ENCODE peak calls at places on chromosomes 6 and 20, in four cellular contexts. O is GM23248, L is MM.1S, N is IMR-90. M is an unnamed sample.

GRCh38 chr6:48068326-48069191 is 42.4 kb downstream of the PTCHD4 start:
- DNase-seq in O (peak; percentile 23), L (no peak), N (no peak), M (no peak)

GRCh38 chr6:24861934-24862333 is 63.2 kb upstream of the ARMH2 start:
- DNase-seq in O (no peak), L (peak; percentile 50), N (no peak), M (peak; percentile 85)

GRCh38 chr20:41081276-41081814 is 52.7 kb downstream of the TOP1 start:
- DNase-seq in O (peak; percentile 50), L (no peak), N (peak; percentile 82), M (no peak)

GRCh38 chr20:17571153-17571527 is 1.3 kb downstream of the DSTN start:
- DNase-seq in O (peak; percentile 40), L (peak; percentile 30), N (no peak), M (no peak)

GRCh38 chr6:119187596-119187995 is 109.1 kb upstream of the FAM184A start:
- DNase-seq in O (no peak), L (no peak), N (no peak), M (no peak)

GRCh38 chr20:58642465-58642864 is 8.6 kb upstream of the STX16 start:
- DNase-seq in O (no peak), L (no peak), N (no peak), M (no peak)

GRCh38 chr6:36755435-36756348 is 58.1 kb downstream of the RAB44 start:
- DNase-seq in O (peak; percentile 52), L (peak; percentile 70), N (peak; percentile 72), M (no peak)

GRCh38 chr6:14910692-14911547 is 334.9 kb upstream of the JARID2 start:
- DNase-seq in O (no peak), L (no peak), N (peak; percentile 43), M (peak; percentile 73)

GRCh38 chr6:159084493-159085091 is 39.8 kb upstream of the TAGAP start:
- DNase-seq in O (peak; percentile 92), L (no peak), N (peak; percentile 72), M (no peak)

GRCh38 chr6:30000156-30000791 is 57.9 kb downstream of the HLA-A start:
- DNase-seq in O (no peak), L (no peak), N (no peak), M (no peak)

GRCh38 chr6:149454405-149454848 is 30.4 kb downstream of the ZC3H12D start:
- DNase-seq in O (peak; percentile 95), L (no peak), N (peak; percentile 84), M (no peak)

GRCh38 chr6:2505624-2506023 is 245.1 kb downstream of the MYLK4 start:
- DNase-seq in O (no peak), L (no peak), N (no peak), M (peak; percentile 75)

GRCh38 chr20:32281711-32282110 is 4.3 kb downstream of the KIF3B start:
- DNase-seq in O (no peak), L (no peak), N (no peak), M (no peak)
- H3K4me2 ChIP-seq in O (no peak overlapping the region), L (no peak overlapping the region), N (no peak overlapping the region), M (peak overlapping the region; percentile 51)

GRCh38 chr6:139330841-139331500 is 39.2 kb upstream of the TXLNB start:
- DNase-seq in O (peak; percentile 33), L (no peak), N (peak; percentile 10), M (no peak)
- H3K4me2 ChIP-seq in O (no peak overlapping the region), L (no peak overlapping the region), N (no peak overlapping the region), M (no peak overlapping the region)

GRCh38 chr6:38058022-38058421 is 238.5 kb downstream of the ZFAND3 start:
- DNase-seq in O (peak; percentile 60), L (peak; percentile 8), N (peak; percentile 78), M (no peak)
- H3K4me2 ChIP-seq in O (no peak overlapping the region), L (no peak overlapping the region), N (no peak overlapping the region), M (no peak overlapping the region)

GRCh38 chr6:156720739-156721714 is 56.2 kb upstream of the ARID1B start:
- DNase-seq in O (peak; percentile 22), L (no peak), N (peak; percentile 31), M (no peak)

GRCh38 chr6:156719720-156720563 is 57.2 kb upstream of the ARID1B start:
- DNase-seq in O (peak; percentile 97), L (peak; percentile 76), N (peak; percentile 87), M (peak; percentile 66)

GRCh38 chr6:156717542-156717941 is 59.6 kb upstream of the ARID1B start:
- DNase-seq in O (no peak), L (no peak), N (no peak), M (no peak)

GRCh38 chr6:156718647-156719394 is 58.4 kb upstream of the ARID1B start:
- DNase-seq in O (peak; percentile 92), L (no peak), N (peak; percentile 55), M (no peak)

DNA sequence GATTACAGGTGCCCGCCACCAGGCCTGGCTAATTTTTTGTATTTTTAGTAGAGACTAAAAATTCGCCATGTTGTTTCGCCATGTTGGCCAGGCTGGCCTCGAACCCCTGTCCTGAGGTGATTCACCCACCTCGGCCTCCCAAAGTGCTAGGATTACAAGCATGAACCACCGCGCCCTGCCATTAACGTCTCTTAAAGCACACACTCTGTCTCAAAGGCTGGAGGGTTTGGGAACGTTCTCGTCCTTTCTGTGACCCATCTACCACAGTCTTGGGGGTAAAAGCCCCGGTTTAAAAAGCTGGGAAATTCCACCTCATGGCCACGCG is 57.8 kb upstream of the ARID1B start:
- DNase-seq in O (no peak), L (no peak), N (no peak), M (no peak)
- H3K4me2 ChIP-seq in O (peak overlapping the region; percentile 82), L (peak overlapping the region; percentile 72), N (peak overlapping the region; percentile 48), M (peak overlapping the region; percentile 71)

GRCh38 chr6:35512740-35513139 is at the start of gene TULP1:
- DNase-seq in O (no peak), L (no peak), N (no peak), M (no peak)

GRCh38 chr6:35516712-35517111 is 4.0 kb upstream of the TULP1 start:
- DNase-seq in O (no peak), L (no peak), N (no peak), M (no peak)

GRCh38 chr6:35511183-35511941 is 1.3 kb downstream of the TULP1 start:
- DNase-seq in O (no peak), L (no peak), N (no peak), M (no peak)

GRCh38 chr6:35511980-35512379 is 716 bp downstream of the TULP1 start:
- DNase-seq in O (no peak), L (no peak), N (no peak), M (no peak)

GRCh38 chr6:35514587-35514986 is 1.9 kb upstream of the TULP1 start:
- DNase-seq in O (no peak), L (no peak), N (no peak), M (no peak)
- H3K4me2 ChIP-seq in O (no peak overlapping the region), L (no peak overlapping the region), N (no peak overlapping the region), M (no peak overlapping the region)

GRCh38 chr20:31708839-31709534 is 13.7 kb downstream of the BCL2L1 start:
- DNase-seq in O (no peak), L (peak; percentile 95), N (no peak), M (no peak)

GRCh38 chr20:31705598-31706597 is 16.8 kb downstream of the BCL2L1 start:
- DNase-seq in O (no peak), L (peak; percentile 92), N (no peak), M (no peak)

GRCh38 chr20:31707994-31708744 is 14.5 kb downstream of the BCL2L1 start:
- DNase-seq in O (no peak), L (peak; percentile 92), N (no peak), M (no peak)

GRCh38 chr20:31706607-31707257 is 15.9 kb downstream of the BCL2L1 start:
- DNase-seq in O (no peak), L (no peak), N (no peak), M (no peak)

DNA sequence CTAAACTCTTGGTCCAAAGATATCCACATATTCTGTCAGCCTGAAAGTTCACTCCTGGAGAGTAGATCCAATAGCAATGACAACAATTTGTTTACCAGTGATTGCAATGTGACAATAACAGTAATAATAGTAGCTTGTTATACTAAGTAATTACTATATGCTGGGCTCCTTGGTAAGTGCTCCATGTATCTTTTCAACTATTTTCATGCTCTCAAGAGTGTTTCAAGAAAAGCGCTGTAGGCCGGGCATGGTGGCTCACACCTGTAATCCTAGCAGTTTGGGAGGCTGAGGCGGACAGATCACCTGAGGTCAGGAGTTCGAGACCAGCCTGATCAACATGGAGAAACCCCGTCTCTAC is 15.4 kb downstream of the BCL2L1 start:
- DNase-seq in O (no peak), L (no peak), N (no peak), M (no peak)
- H3K4me2 ChIP-seq in O (no peak overlapping the region), L (peak overlapping the region; percentile 93), N (no peak overlapping the region), M (no peak overlapping the region)

DNA sequence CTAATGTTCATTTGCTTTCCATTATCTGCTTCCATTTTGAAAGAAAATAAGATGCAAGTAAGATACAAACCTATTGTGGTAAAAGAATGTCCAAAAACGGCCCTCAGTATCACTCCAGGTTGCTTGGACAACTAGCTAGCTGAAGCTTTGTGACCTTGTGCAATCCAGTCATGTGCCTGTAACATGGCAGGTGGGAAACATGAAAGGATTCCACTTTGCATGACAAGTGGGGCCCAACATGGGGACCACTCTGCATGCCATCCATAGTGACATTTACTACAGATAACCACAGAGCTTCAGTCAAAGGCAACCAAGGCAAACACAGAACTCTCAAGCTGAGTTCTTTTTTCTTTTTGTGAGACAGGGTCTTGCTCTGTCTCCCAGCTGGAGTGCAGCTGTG is 15.8 kb upstream of the FBXO9 start:
- DNase-seq in O (no peak), L (no peak), N (no peak), M (no peak)
- H3K4me2 ChIP-seq in O (no peak overlapping the region), L (no peak overlapping the region), N (no peak overlapping the region), M (no peak overlapping the region)